ENCODE peak calls at places on chromosomes 16 and 17, in five cellular contexts. One of them, this sample, is unnamed.

GRCh38 chr17:40564883-40565744 is at the start of gene CCR7:
- DNase-seq in activated T-cell treated with anti-CD3 and anti-CD28 coated beads, Interleukin-2, amount 50 U/mL, for 72 hours: peak
- DNase-seq in NCI-H1694 treated with DMSO at 0.1 percent for 48 hours: no peak
- DNase-seq in left ventricle myocardium inferior: no peak
- DNase-seq in D341Med: peak
- DNase-seq in this sample: no peak

GRCh38 chr17:38550661-38551060 is 55.1 kb downstream of the SRCIN1 start:
- DNase-seq in D341Med: no peak
- DNase-seq in NCI-H1694 treated with DMSO at 0.1 percent for 48 hours: no peak
- DNase-seq in activated T-cell treated with anti-CD3 and anti-CD28 coated beads, Interleukin-2, amount 50 U/mL, for 72 hours: no peak
- DNase-seq in left ventricle myocardium inferior: peak
- DNase-seq in this sample: peak

GRCh38 chr16:15972046-15972868 is 22.8 kb downstream of the ABCC1 start:
- DNase-seq in activated T-cell treated with anti-CD3 and anti-CD28 coated beads, Interleukin-2, amount 50 U/mL, for 72 hours: no peak
- DNase-seq in D341Med: no peak
- DNase-seq in left ventricle myocardium inferior: no peak
- DNase-seq in NCI-H1694 treated with DMSO at 0.1 percent for 48 hours: no peak
- DNase-seq in this sample: no peak

GRCh38 chr16:51119576-51120288 is 31.3 kb downstream of the SALL1 start:
- DNase-seq in left ventricle myocardium inferior: no peak
- DNase-seq in NCI-H1694 treated with DMSO at 0.1 percent for 48 hours: no peak
- DNase-seq in D341Med: no peak
- DNase-seq in activated T-cell treated with anti-CD3 and anti-CD28 coated beads, Interleukin-2, amount 50 U/mL, for 72 hours: no peak
- DNase-seq in this sample: no peak

GRCh38 chr16:71883849-71884638 is at the start of gene ZNF821:
- DNase-seq in activated T-cell treated with anti-CD3 and anti-CD28 coated beads, Interleukin-2, amount 50 U/mL, for 72 hours: peak
- DNase-seq in NCI-H1694 treated with DMSO at 0.1 percent for 48 hours: peak
- DNase-seq in left ventricle myocardium inferior: peak
- DNase-seq in D341Med: peak
- DNase-seq in this sample: peak

GRCh38 chr16:4663756-4664465 is 29.5 kb upstream of the NUDT16L1 start:
- DNase-seq in activated T-cell treated with anti-CD3 and anti-CD28 coated beads, Interleukin-2, amount 50 U/mL, for 72 hours: no peak
- DNase-seq in D341Med: no peak
- DNase-seq in left ventricle myocardium inferior: peak
- DNase-seq in NCI-H1694 treated with DMSO at 0.1 percent for 48 hours: no peak
- DNase-seq in this sample: peak

GRCh38 chr16:745739-746138 is 4.9 kb upstream of the CIAO3 start:
- DNase-seq in NCI-H1694 treated with DMSO at 0.1 percent for 48 hours: no peak
- DNase-seq in D341Med: peak
- DNase-seq in activated T-cell treated with anti-CD3 and anti-CD28 coated beads, Interleukin-2, amount 50 U/mL, for 72 hours: peak
- DNase-seq in left ventricle myocardium inferior: no peak
- DNase-seq in this sample: no peak

GRCh38 chr16:77585852-77586251 is 136.5 kb upstream of the NUDT7 start:
- DNase-seq in D341Med: no peak
- DNase-seq in NCI-H1694 treated with DMSO at 0.1 percent for 48 hours: no peak
- DNase-seq in activated T-cell treated with anti-CD3 and anti-CD28 coated beads, Interleukin-2, amount 50 U/mL, for 72 hours: no peak
- DNase-seq in left ventricle myocardium inferior: no peak
- DNase-seq in this sample: no peak